ENCODE peak calls at places on chromosome 16, in six cellular contexts. R is foreskin fibroblast, D is small intestine, X is GM12892, J is Peyer's patch, B is thoracic aorta. M is an unnamed sample.

GRCh38 chr16:619476-620100 is 11.2 kb upstream of the WFIKKN1 start:
- DNase-seq in B (no peak), X (no peak), R (no peak), D (no peak), J (no peak), M (no peak)

GRCh38 chr16:11696266-11697012 is 28.2 kb downstream of the SNN start:
- DNase-seq in R (no peak), X (no peak), B (no peak), D (no peak), J (no peak), M (no peak)

GRCh38 chr16:12573300-12573699 is 230.4 kb downstream of the CPPED1 start:
- DNase-seq in X (no peak), R (no peak), D (no peak), J (peak; percentile 19), B (no peak), M (no peak)

GRCh38 chr16:66740010-66740409 is 11.4 kb downstream of the DYNC1LI2 start:
- DNase-seq in B (no peak), D (peak; percentile 46), J (no peak), X (peak; percentile 27), R (peak; percentile 14), M (no peak)

GRCh38 chr16:785563-786535 is 2.3 kb downstream of the RPUSD1 start:
- DNase-seq in D (peak; percentile 60), B (no peak), X (peak; percentile 79), R (peak; percentile 32), J (peak; percentile 79), M (peak; percentile 41)

GRCh38 chr16:18931756-18932155 is 5.5 kb upstream of the SMG1 start:
- DNase-seq in R (no peak), B (no peak), J (no peak), D (no peak), X (no peak), M (no peak)

GRCh38 chr16:21156767-21157467 is 1.6 kb upstream of the LDAF1 start:
- DNase-seq in D (peak; percentile 74), B (no peak), X (peak; percentile 28), R (peak; percentile 65), J (no peak), M (no peak)

GRCh38 chr16:14434860-14435259 is 195.2 kb downstream of the PARN start:
- DNase-seq in X (no peak), D (no peak), J (no peak), R (no peak), B (no peak), M (no peak)

GRCh38 chr16:12257926-12258561 is 281.5 kb downstream of the SNX29 start:
- DNase-seq in J (no peak), D (peak; percentile 85), B (no peak), R (no peak), X (no peak), M (no peak)

GRCh38 chr16:1426734-1427451 is 4.0 kb upstream of the PERCC1 start:
- DNase-seq in D (no peak), B (no peak), X (no peak), J (no peak), R (no peak), M (no peak)

GRCh38 chr16:55062446-55062845 is 131.8 kb downstream of the IRX5 start:
- DNase-seq in B (no peak), D (no peak), R (no peak), X (no peak), J (no peak), M (no peak)

GRCh38 chr16:10988164-10988803 is 43.9 kb downstream of the CLEC16A start:
- DNase-seq in D (no peak), J (peak; percentile 27), R (no peak), X (no peak), B (no peak), M (no peak)

GRCh38 chr16:12185563-12185962 is 209.0 kb downstream of the SNX29 start:
- DNase-seq in B (no peak), J (no peak), D (no peak), R (no peak), X (no peak), M (no peak)

GRCh38 chr16:51268237-51268636 is 117.2 kb upstream of the SALL1 start:
- DNase-seq in B (no peak), X (no peak), D (no peak), R (no peak), J (no peak), M (no peak)